ENCODE peak calls at places on chromosomes 2 and 18, in five cellular contexts. X, A, Q, M and V are unnamed samples.

GRCh38 chr2:25326326-25327013 is 15.3 kb downstream of the DNMT3A start:
- DNase-seq in X (no peak), A (no peak), Q (no peak), M (no peak), V (no peak)

GRCh38 chr2:77270433-77270832 is 251.7 kb downstream of the LRRTM4 start:
- DNase-seq in X (no peak), A (no peak), Q (no peak), M (no peak), V (no peak)

GRCh38 chr2:229835601-229836283 is 86.1 kb downstream of the TRIP12 start:
- DNase-seq in X (no peak), A (no peak), Q (no peak), M (no peak), V (no peak)

GRCh38 chr18:22790545-22791415 is 142.3 kb upstream of the RBBP8 start:
- DNase-seq in X (no peak), A (no peak), Q (no peak), M (no peak), V (no peak)

GRCh38 chr2:69577467-69578200 is 65.9 kb downstream of the AAK1 start:
- DNase-seq in X (no peak), A (no peak), Q (no peak), M (no peak), V (no peak)

GRCh38 chr2:83168377-83168776 is 1290.7 kb downstream of the SUCLG1 start:
- DNase-seq in X (no peak), A (no peak), Q (no peak), M (no peak), V (no peak)

GRCh38 chr18:28834889-28835288 is 658.0 kb upstream of the CDH2 start:
- DNase-seq in X (no peak), A (no peak), Q (no peak), M (no peak), V (no peak)

GRCh38 chr2:220188031-220188430 is 560.6 kb downstream of the SLC4A3 start:
- DNase-seq in X (no peak), A (no peak), Q (no peak), M (no peak), V (no peak)

GRCh38 chr2:147976102-147976501 is 44.4 kb downstream of the ORC4 start:
- DNase-seq in X (no peak), A (no peak), Q (no peak), M (no peak), V (no peak)

GRCh38 chr2:221962186-221962585 is 336.6 kb downstream of the PAX3 start:
- DNase-seq in X (no peak), A (no peak), Q (no peak), M (no peak), V (no peak)

GRCh38 chr18:35807942-35808341 is 164.5 kb upstream of the RMP24 start:
- DNase-seq in X (no peak), A (no peak), Q (no peak), M (no peak), V (no peak)

GRCh38 chr2:132623096-132623839 is 46.7 kb downstream of the LYPD1 start:
- DNase-seq in X (no peak), A (no peak), Q (no peak), M (no peak), V (no peak)

GRCh38 chr2:118842687-118843491 is 4.6 kb downstream of the EN1 start:
- DNase-seq in X (no peak), A (no peak), Q (no peak), M (peak), V (no peak)

GRCh38 chr2:217667545-217667944 is 335.2 kb downstream of the TNS1 start:
- DNase-seq in X (no peak), A (no peak), Q (no peak), M (no peak), V (no peak)

GRCh38 chr18:832085-832681 is 20.1 kb upstream of the YES1 start:
- DNase-seq in X (peak), A (no peak), Q (peak), M (peak), V (peak)

GRCh38 chr2:29920130-29920577 is 1.2 kb downstream of the ALK start:
- DNase-seq in X (peak), A (no peak), Q (peak), M (no peak), V (peak)

GRCh38 chr2:217142649-217143266 is 282.9 kb upstream of the TNP1 start:
- DNase-seq in X (no peak), A (no peak), Q (peak), M (no peak), V (peak)

GRCh38 chr2:189191766-189192165 is 12.2 kb upstream of the COL5A2 start:
- DNase-seq in X (no peak), A (no peak), Q (no peak), M (no peak), V (no peak)

DNA sequence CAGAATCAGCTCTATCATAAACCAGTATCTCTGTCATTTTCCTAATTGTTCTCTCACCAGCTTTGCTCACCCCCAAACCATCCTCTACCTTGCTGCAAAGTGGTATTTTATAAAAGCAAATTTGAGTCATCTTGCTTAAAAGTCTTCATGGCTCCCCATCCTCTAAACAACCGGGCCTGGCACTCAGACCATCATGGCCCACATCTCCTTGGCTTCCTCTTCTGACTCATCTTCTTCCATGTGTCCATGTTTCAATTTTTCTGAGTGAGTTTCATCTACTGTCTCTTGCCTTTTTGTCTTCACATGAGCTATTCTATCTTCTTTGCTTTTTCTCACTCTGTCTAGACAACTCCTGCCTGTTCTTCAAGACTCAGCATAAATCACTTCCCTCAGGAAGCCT is 58.6 kb downstream of the LHCGR start:
- DNase-seq in X (no peak), A (no peak), Q (no peak), M (no peak), V (no peak)
- TF ChIP-seq POLR2A in X (no peak), A (no peak), Q (no peak), M (no peak), V (no peak)

DNA sequence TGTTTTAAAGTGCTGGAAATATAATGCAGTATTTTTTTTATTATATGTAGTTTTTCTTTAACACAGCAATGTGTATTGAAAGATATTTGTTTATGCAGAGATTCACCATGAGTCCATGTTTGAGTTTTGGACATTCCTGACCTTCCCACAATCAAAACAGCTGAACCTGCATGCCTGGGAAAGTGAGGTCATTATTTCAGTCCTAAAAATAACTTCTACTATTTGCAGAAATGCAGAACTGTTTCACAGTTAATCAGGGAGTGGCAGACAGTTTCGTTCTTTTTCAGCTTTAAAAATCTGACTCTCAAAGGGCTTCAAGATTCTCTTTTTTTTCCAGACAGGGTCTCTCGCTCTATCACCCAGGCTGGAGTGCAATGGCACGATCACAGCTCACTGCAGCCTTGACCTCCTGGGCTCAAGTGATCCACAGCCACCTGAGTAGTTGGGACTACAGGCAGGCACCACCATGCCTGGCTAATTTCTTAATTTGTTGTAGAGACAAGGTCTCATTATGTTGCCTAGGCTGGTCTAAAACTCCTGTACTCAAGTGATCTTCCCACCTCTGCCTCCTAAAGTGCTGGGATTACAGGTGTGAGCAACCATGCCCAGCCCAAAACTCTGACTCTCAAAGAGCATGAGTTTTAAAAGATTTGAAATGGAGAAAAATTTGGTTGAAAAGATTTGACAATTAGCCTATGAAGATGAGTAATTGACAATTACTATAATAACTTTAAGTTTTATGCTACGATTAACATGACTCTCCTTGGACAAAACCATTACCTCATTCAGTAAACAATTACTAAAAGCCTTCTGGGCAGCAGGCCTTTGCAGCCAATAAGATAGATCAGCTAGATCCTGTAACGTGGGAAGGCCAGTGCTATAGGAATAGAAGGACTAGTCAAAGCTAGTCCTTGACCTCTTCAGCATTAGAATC is 5.0 kb upstream of the MYL12B start:
- DNase-seq in X (no peak), A (no peak), Q (no peak), M (no peak), V (no peak)
- TF ChIP-seq POLR2A in X (peak), A (peak), Q (no peak), M (no peak), V (no peak)

GRCh38 chr2:197804049-197804757 is at the start of gene PLCL1:
- DNase-seq in X (peak), A (peak), Q (peak), M (peak), V (peak)
- TF ChIP-seq POLR2A in X (peak), A (no peak), Q (no peak), M (no peak), V (no peak)

GRCh38 chr2:174053784-174054183 is 88.6 kb upstream of the SP3 start:
- DNase-seq in X (no peak), A (no peak), Q (no peak), M (no peak), V (no peak)
- TF ChIP-seq POLR2A in X (no peak), A (no peak), Q (no peak), M (no peak), V (no peak)

GRCh38 chr2:240597419-240598181 is 11.1 kb downstream of the CAPN10 start:
- DNase-seq in X (no peak), A (no peak), Q (no peak), M (peak), V (no peak)
- TF ChIP-seq POLR2A in X (no peak), A (no peak), Q (no peak), M (no peak), V (no peak)

DNA sequence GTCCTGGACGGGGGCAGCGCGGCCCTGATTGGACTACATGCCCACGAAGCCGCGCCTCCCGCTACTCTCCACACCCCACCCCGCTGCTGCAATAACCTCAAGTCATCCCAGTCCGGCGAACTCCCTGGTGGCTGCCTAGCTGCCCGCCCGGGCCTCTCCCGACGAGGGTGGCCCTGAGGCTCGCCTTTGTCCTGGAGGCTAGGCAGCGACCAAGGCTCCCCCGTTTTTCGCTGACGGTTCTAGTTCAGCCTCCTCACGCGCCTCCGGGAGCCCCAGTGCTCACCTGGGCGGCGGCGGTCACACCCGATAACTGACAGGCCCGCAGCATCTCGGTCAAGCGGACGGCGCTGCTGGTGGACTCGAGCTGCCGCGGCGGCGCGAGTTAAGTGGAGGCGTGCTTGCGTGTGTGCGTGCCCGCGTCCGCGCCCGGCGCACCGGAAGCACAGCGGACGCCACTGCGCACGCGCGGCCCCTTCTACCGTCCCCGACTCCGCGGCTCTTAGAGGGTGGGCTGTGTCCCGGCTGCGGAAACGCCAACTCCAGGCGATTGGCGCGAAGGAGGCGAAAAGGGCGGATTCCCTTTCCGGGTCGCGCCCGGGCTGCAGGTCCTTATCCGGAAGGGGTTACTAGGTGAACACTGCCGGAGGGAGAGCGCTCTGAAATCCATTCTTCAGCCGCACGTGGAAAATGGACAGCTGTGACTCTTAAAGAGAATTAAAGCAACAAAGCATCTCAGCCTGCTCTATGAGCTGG is at the start of gene IMMT:
- DNase-seq in X (peak), A (peak), Q (peak), M (peak), V (peak)
- TF ChIP-seq POLR2A in X (peak), A (peak), Q (peak), M (peak), V (peak)

DNA sequence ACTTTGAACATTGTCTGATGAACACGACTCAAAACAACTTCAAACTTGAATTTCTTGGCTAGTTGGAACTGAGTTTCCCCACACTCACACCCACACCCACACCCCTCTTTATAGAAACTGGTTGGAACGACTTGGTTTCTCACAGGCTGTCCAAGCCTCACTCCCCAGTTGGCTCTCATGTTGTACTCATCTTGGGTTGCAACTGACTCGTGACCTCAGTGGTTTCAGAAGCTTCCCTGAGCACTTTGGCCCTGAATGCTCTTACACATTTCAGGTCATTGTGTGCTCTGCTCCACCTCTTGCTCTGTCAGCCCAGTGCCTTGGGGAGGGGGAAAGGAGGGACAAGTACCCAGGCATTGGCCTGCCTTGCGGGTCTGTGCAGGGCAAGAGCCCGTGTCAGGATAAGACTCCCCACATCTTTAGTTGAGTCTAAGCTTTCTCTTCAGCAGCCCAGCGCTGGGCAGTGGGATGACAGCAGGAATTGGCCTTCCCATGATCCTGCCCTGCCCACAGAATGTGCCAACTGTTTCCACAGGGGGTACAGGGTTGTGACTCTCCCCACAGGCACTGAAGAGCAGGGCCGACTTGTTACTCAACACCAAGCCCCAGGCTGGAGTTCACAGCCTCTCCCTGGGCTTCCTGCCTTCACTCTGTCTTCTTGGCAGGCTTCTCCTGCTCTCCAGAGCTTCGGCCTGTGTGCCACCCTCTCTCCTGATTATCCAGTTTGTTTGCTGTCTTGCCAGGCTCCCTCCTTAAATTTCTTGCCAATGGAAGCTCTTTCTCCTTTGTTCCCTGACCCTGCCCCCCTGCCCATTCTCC is 104.6 kb downstream of the RTN4 start:
- DNase-seq in X (peak), A (no peak), Q (no peak), M (peak), V (no peak)
- TF ChIP-seq POLR2A in X (no peak), A (no peak), Q (no peak), M (no peak), V (no peak)

GRCh38 chr18:79507076-79507545 is 111.4 kb downstream of the NFATC1 start:
- DNase-seq in X (peak), A (no peak), Q (peak), M (peak), V (peak)
- TF ChIP-seq POLR2A in X (no peak), A (no peak), Q (peak), M (no peak), V (no peak)

DNA sequence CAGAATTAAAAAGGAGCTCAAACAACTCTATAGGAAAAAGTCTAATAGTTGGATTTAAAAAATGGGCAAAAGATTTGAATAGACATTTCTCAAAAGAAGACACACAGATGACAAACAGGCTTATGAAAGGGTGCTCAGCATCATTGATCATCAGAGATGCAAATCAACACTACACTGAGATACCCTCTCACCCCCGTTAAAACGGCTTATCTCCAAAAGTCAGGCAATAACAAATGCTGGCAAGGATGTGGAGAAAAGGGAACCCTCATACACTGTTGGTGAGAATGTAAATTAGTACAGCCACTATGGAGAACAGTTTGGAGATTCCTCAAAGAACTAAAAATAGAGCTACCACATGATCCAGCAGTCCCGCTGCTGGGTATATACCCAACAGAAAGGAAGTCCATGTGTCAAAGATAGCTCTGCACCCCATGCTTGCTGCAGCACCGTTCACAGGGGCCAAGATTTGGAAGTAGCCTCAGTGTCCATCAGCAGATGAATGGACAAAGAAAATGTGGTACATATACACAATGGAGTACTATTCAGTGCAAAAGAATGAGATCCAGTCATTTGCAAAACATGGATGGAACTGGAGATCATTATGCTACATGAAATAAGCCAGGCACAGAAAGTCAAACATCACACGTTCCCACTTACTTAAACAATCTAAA is 46.7 kb upstream of the B3GNT7 start:
- DNase-seq in X (no peak), A (no peak), Q (peak), M (peak), V (no peak)
- TF ChIP-seq POLR2A in X (no peak), A (no peak), Q (peak), M (no peak), V (no peak)